ENCODE peak calls at places on chromosomes 4 and X, in six cellular contexts. M is MM.1S, G is BJ, X is GM23248, S is IMR-90, B is body of pancreas. H is an unnamed sample.

GRCh38 chrX:48910926-48911406 is 480 bp downstream of the SLC35A2 start:
- DNase-seq in B (no peak), G (no peak), X (peak), M (no peak), S (peak), H (no peak)

GRCh38 chrX:23898412-23898959 is 9.3 kb downstream of the APOO start:
- DNase-seq in B (no peak), M (no peak), X (peak), G (no peak), S (peak), H (peak)

GRCh38 chr4:110075891-110076290 is 122.5 kb downstream of the ELOVL6 start:
- DNase-seq in S (no peak), M (no peak), G (no peak), B (no peak), X (no peak), H (no peak)

GRCh38 chr4:69523385-69524132 is 27.9 kb upstream of the UGT2B4 start:
- DNase-seq in G (no peak), B (no peak), S (no peak), M (no peak), X (no peak), H (no peak)

GRCh38 chrX:114127005-114127404 is 456.9 kb upstream of the HTR2C start:
- DNase-seq in G (no peak), X (no peak), S (no peak), B (no peak), M (no peak), H (no peak)

GRCh38 chrX:10854594-10854993 is 234.2 kb upstream of the MID1 start:
- DNase-seq in G (no peak), M (no peak), X (no peak), S (no peak), B (no peak), H (no peak)

GRCh38 chrX:71976753-71977152 is 66.1 kb downstream of the NHSL2 start:
- DNase-seq in S (no peak), X (no peak), B (no peak), G (no peak), M (peak), H (no peak)

GRCh38 chrX:133897593-133898163 is 87.7 kb downstream of the GPC3 start:
- DNase-seq in B (no peak), M (no peak), G (no peak), S (no peak), X (no peak), H (no peak)

GRCh38 chr4:85895755-85896154 is 420.8 kb downstream of the ARHGAP24 start:
- DNase-seq in G (no peak), B (no peak), M (no peak), S (no peak), X (no peak), H (no peak)

GRCh38 chr4:6825403-6825802 is 42.9 kb downstream of the KIAA0232 start:
- DNase-seq in X (no peak), M (no peak), S (no peak), G (no peak), B (no peak), H (no peak)

GRCh38 chr4:42395595-42395994 is 1.7 kb upstream of the SHISA3 start:
- DNase-seq in X (no peak), M (no peak), B (no peak), G (no peak), S (no peak), H (no peak)
- H3K4me3 ChIP-seq in X (no peak), M (no peak), B (no peak), G (no peak), S (no peak), H (no peak)

GRCh38 chrX:47523297-47523696 is 37.7 kb upstream of the ARAF start:
- DNase-seq in M (peak), G (no peak), S (peak), X (peak), B (peak), H (peak)
- H3K4me3 ChIP-seq in M (peak), G (peak), S (peak), X (peak), B (no peak), H (peak)

DNA sequence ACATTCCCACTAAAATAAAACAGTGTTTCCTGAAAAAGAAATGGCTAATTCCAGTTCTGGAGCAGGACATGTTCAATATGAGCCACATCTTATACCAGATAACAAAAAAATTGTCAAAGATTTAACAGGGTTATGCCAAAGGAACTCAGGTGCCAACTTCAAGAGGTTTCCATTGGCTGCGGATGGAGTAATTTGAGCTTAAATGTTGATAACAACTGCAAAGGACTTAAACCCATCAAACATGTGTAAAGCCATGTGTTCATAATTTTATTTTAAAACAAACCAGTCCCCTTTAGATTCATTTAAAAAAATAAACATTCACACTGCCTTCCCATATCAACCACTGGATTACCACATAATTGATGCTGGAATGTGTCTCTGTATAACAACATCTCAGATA is 156.4 kb upstream of the PCDH18 start:
- DNase-seq in M (no peak), S (no peak), X (no peak), G (no peak), B (no peak), H (no peak)
- H3K4me3 ChIP-seq in M (no peak), S (no peak), X (no peak), G (no peak), B (no peak), H (no peak)

GRCh38 chr4:89242864-89243740 is 64.5 kb downstream of the GPRIN3 start:
- DNase-seq in B (peak), M (no peak), G (no peak), X (no peak), S (no peak), H (no peak)
- H3K4me3 ChIP-seq in B (no peak), M (no peak), G (no peak), X (no peak), S (no peak), H (no peak)

DNA sequence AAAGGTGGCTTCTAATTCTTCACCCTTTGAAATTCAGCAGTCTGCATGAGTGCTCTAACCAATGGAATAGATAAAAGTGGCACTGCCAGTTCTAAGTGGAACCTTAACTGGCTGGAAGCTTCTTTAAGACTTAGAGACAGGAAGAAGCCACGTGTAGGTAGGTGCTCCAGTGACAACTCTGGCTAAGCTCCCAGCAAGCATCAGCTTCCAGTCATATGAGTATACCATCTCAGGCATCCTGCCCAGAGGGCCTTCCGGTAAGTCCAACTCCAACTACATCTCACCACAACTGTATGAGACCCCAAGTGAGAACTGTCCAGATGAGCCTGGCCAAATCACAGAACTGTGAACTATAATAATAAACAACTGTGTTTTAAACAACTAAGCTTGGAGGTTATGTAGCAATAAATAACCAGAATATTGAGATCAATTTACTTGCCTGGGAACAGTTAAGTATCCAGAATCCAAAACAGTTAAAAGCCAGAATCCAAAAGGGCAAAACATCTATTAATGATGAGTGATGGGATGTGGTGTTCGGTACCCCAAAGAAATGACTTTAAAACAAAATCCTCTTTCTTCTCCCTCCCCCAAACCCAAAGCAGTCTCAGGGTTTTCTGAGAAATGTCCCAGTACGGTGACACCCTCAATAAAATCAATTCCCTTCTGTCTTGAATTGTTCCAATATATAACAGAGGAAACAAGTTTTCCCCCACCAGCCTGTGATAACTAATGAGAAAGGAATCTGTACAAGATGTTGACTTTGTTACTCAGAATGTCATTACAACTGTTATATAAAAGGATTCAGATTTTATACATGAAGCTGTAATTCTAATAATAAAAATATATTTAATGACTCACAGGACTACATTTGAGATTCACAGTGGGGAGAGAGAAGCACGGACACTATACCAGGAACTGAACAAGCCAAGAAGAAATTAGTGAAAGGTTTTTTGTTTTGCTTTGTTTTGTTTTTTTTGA is 4.2 kb downstream of the TSPAN5 start:
- DNase-seq in B (no peak), S (peak), M (no peak), G (peak), X (peak), H (peak)
- H3K4me3 ChIP-seq in B (no peak), S (no peak), M (no peak), G (peak), X (peak), H (no peak)

DNA sequence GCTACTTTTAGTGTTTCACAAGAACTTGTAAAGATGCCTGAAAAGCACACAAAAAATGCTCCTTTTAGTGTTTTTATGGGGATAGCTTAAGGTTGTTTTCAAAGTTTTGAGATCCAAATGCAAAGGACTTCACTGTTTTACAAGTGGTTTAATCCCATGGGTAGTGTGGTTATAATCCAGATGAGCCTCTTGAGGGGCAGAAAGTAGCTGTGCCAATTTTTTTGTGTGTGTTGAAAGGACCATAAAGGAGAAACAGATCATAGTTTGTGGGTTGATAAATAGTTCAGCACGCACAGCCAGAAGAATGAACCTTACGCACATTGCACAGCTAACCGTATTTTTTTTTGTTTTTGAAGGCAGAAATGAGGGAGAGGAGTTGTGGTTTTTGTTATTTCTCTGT is 126.9 kb upstream of the GIMD1 start:
- DNase-seq in G (peak), X (peak), B (no peak), M (no peak), S (no peak), H (no peak)
- H3K4me3 ChIP-seq in G (no peak), X (peak), B (no peak), M (no peak), S (no peak), H (no peak)

DNA sequence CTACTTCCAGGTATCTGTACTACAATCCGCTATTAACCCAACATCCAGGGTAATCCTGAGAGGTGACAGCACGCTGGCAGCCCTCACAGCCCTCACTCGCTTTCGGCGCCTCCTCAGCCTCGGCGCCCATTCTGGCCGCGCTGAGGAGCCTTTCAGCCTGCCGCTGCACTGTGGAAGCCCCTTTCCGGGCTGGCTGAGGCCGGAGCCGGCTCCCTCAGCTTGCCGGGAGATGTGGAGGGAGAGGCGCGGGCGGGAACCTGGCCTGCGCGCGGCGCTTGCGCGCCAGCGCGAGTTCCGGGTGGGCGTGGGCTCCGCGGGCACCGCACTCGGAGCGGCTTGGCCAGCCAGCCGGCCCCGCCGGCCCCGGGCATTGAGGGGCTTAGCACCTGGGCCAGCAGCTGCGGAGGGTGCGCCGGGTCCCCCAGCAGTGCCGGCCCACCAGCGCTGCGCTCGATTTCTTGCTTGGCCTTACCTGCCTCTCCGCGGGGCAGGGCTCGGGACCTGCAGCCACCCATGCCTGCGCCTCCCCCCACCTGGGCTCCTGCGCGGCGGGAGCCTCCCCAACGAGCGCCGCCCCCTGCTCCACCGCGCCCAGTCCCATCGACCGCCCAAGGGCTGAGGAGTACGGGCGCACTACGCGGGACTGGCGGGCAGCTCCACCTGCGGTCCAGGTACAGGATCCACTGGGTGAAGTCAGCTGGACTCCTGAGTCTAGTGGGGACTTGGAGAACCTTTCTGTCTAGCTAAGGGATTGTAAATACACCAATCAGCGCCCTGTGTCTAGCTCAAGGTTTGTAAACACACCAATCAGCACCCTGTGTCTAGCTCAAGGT is 87.3 kb downstream of the PRSS12 start:
- DNase-seq in X (peak), B (peak), M (no peak), G (no peak), S (no peak), H (no peak)
- H3K4me3 ChIP-seq in X (peak), B (peak), M (no peak), G (peak), S (peak), H (peak)

DNA sequence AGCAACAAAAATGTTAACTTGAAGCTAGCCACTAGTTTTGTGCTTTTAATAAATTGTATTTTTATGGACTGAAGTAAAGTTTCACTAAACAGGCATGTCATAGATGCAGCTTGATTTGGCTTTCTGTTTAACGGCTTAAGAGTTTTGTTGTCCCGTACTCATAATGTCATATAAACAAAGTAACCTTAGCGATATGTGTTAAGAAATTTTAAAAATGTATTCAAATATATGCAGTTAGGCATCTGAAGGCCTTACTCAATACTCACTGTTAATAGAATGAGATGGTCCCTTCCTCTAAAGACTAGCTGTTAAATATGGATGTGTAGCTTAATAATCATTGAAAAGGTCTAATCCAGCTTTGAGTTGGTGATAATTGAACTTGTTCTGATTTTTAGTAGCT is 1.0 kb upstream of the SCLT1 start:
- DNase-seq in S (no peak), X (peak), B (no peak), M (peak), G (no peak), H (no peak)
- H3K4me3 ChIP-seq in S (no peak), X (peak), B (no peak), M (peak), G (no peak), H (no peak)

GRCh38 chr4:165873298-165874071 is 448 bp downstream of the TLL1 start:
- DNase-seq in M (peak), B (peak), G (no peak), S (no peak), X (peak), H (peak)

GRCh38 chr4:165874072-165874798 is 1.2 kb downstream of the TLL1 start:
- DNase-seq in G (no peak), X (no peak), M (no peak), S (no peak), B (peak), H (peak)

GRCh38 chr4:165874799-165875371 is 1.8 kb downstream of the TLL1 start:
- DNase-seq in M (no peak), G (no peak), B (peak), S (no peak), X (no peak), H (peak)

GRCh38 chr4:165875446-165875845 is 2.4 kb downstream of the TLL1 start:
- DNase-seq in M (no peak), X (no peak), S (no peak), B (no peak), G (no peak), H (no peak)

DNA sequence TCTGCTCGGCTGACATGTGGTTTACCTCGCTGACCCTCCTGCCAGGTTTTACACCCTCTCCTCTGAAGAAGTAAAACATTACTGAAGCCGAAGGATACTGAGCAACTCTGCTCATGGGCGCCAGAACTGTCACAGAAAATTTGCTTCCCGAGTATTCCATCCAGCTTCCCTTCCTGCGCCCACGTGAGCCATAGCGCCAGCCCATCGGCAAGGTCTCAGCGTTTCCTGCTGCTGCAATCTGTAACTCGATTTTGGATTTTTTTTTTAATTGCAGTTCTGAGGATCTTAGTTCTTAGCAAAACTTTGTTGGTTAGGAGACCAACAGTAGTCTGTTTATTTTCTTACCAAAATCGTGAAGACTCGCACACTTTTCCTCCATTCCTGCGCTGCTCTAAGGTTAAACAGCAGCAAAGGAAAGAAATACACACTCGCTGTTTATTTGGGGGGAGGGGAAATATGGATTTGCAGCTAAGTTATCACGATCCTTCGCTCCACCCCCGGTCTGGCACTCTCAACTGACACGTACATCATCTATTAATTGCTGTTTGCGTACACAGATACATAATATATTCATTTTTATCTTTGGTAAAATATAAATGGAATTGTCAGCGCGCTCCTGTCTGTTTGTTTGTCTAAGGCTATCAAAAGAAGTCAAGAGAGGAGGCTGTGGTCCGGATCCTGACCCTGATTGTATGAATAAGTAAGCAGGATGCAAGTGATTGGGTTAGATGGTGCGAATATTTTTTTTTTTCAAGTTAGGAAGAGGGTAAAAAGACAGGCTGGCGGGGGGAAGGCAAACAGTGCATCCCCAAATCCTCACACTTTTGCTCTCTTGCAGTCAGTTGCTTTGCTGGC is at the start of gene TLL1:
- DNase-seq in X (no peak), G (no peak), S (no peak), B (peak), M (no peak), H (peak)
- H3K4me3 ChIP-seq in X (peak), G (peak), S (no peak), B (peak), M (peak), H (peak)

DNA sequence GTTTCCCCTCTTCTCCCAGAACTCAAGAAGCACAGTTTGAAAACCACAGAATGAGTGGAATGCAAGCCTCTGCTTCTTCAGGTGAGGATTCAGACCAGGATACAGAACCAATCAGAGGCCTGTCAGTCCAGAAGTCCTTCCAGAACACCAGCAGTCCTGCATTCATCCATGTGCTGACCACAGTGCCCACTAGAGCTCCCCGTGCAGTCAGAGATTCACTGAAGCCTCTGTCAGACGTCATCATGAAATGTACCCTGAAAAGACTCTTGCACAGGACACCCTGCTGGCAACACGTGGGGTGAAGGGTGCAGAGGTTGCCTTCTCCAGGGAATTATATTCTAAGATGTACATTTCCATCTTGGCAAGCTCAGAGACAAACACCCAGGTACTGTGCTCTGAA is 75.9 kb upstream of the LSM6 start:
- DNase-seq in G (no peak), X (no peak), B (no peak), M (no peak), S (no peak), H (no peak)
- H3K4me3 ChIP-seq in G (no peak), X (no peak), B (no peak), M (no peak), S (no peak), H (no peak)